ENCODE peak calls at places on chromosomes 2 and 18, in seven cellular contexts. G, Z, P, H, W, C and N are unnamed samples.

GRCh38 chr2:81495556-81495955 is 1191.0 kb upstream of the LRRTM1 start:
- DNase-seq in G (no peak), Z (no peak), P (no peak), H (no peak), W (no peak), C (no peak), N (no peak)

GRCh38 chr2:226125151-226125550 is 674.5 kb downstream of the IRS1 start:
- DNase-seq in G (peak; percentile 37), Z (no peak), P (no peak), H (peak; percentile 48), W (no peak), C (no peak), N (no peak)

GRCh38 chr18:32026491-32027086 is 8.0 kb downstream of the RNF125 start:
- DNase-seq in G (no peak), Z (no peak), P (no peak), H (no peak), W (no peak), C (no peak), N (no peak)

GRCh38 chr2:61179701-61180639 is 18.0 kb downstream of the C2orf74 start:
- DNase-seq in G (peak; percentile 30), Z (no peak), P (peak; percentile 53), H (peak; percentile 96), W (peak; percentile 77), C (no peak), N (no peak)

GRCh38 chr2:235247001-235247400 is 246.8 kb upstream of the AGAP1 start:
- DNase-seq in G (no peak), Z (no peak), P (no peak), H (no peak), W (no peak), C (no peak), N (no peak)

GRCh38 chr2:162382283-162382682 is 38.4 kb downstream of the GCA start:
- DNase-seq in G (no peak), Z (no peak), P (no peak), H (peak; percentile 2), W (no peak), C (no peak), N (no peak)

GRCh38 chr18:79542876-79543750 is 136.5 kb upstream of the CTDP1 start:
- DNase-seq in G (no peak), Z (no peak), P (no peak), H (no peak), W (no peak), C (no peak), N (no peak)

GRCh38 chr18:59988098-59988706 is 88.4 kb downstream of the PMAIP1 start:
- DNase-seq in G (no peak), Z (peak; percentile 23), P (peak; percentile 33), H (peak; percentile 83), W (peak; percentile 74), C (no peak), N (peak; percentile 47)

GRCh38 chr18:57797209-57797651 is 5.9 kb downstream of the ATP8B1 start:
- DNase-seq in G (no peak), Z (peak; percentile 93), P (no peak), H (no peak), W (no peak), C (no peak), N (no peak)

GRCh38 chr18:3619746-3620145 is 169.8 kb downstream of the TGIF1 start:
- DNase-seq in G (no peak), Z (no peak), P (no peak), H (no peak), W (no peak), C (no peak), N (no peak)

GRCh38 chr2:127386764-127387654 is 766 bp downstream of the MAP3K2 start:
- DNase-seq in G (peak; percentile 80), Z (peak; percentile 91), P (peak; percentile 90), H (peak; percentile 84), W (peak; percentile 88), C (peak; percentile 69), N (peak; percentile 83)

GRCh38 chr18:3902676-3903075 is 452.7 kb downstream of the TGIF1 start:
- DNase-seq in G (no peak), Z (no peak), P (no peak), H (no peak), W (peak; percentile 50), C (no peak), N (no peak)

GRCh38 chr18:3062798-3063563 is 50.0 kb upstream of the LPIN2 start:
- DNase-seq in G (peak; percentile 21), Z (peak; percentile 72), P (peak; percentile 20), H (peak; percentile 43), W (peak; percentile 15), C (peak; percentile 12), N (peak; percentile 55)

GRCh38 chr2:53970095-53970897 is 497 bp downstream of the PSME4 start:
- DNase-seq in G (peak; percentile 57), Z (peak; percentile 44), P (peak; percentile 39), H (peak; percentile 42), W (peak; percentile 37), C (no peak), N (peak; percentile 42)

GRCh38 chr2:161332568-161332967 is 24.3 kb downstream of the PSMD14 start:
- DNase-seq in G (no peak), Z (no peak), P (no peak), H (no peak), W (no peak), C (no peak), N (no peak)

GRCh38 chr18:2871111-2871720 is 24.4 kb downstream of the EMILIN2 start:
- DNase-seq in G (no peak), Z (no peak), P (no peak), H (no peak), W (no peak), C (no peak), N (no peak)

GRCh38 chr2:173602153-173602552 is 247.5 kb downstream of the CDCA7 start:
- DNase-seq in G (no peak), Z (no peak), P (no peak), H (no peak), W (no peak), C (no peak), N (no peak)

GRCh38 chr18:12401881-12402280 is 5.8 kb upstream of the PRELID3A start:
- DNase-seq in G (no peak), Z (no peak), P (no peak), H (no peak), W (no peak), C (no peak), N (no peak)

GRCh38 chr2:214310319-214310718 is 100.5 kb upstream of the VWC2L start:
- DNase-seq in G (peak; percentile 12), Z (peak; percentile 7), P (no peak), H (no peak), W (no peak), C (no peak), N (no peak)

GRCh38 chr2:24421668-24422067 is 61.3 kb upstream of the ITSN2 start:
- DNase-seq in G (peak; percentile 33), Z (peak; percentile 52), P (no peak), H (peak; percentile 59), W (peak; percentile 24), C (peak; percentile 15), N (peak; percentile 52)

GRCh38 chr2:196278491-196278911 is 107.1 kb upstream of the STK17B start:
- DNase-seq in G (peak; percentile 61), Z (no peak), P (peak; percentile 68), H (peak; percentile 91), W (peak; percentile 91), C (no peak), N (no peak)

GRCh38 chr18:59005266-59005665 is 134.4 kb upstream of the SEC11C start:
- DNase-seq in G (no peak), Z (no peak), P (peak; percentile 56), H (peak; percentile 82), W (peak; percentile 42), C (no peak), N (no peak)

GRCh38 chr2:25431604-25432003 is 89.9 kb upstream of the DNMT3A start:
- DNase-seq in G (no peak), Z (no peak), P (no peak), H (no peak), W (no peak), C (no peak), N (no peak)

GRCh38 chr2:159890945-159891588 is 93.1 kb upstream of the CD302 start:
- DNase-seq in G (no peak), Z (no peak), P (no peak), H (no peak), W (no peak), C (peak; percentile 49), N (no peak)

GRCh38 chr2:118431188-118431562 is 342.9 kb downstream of the INSIG2 start:
- DNase-seq in G (peak; percentile 56), Z (no peak), P (peak; percentile 26), H (no peak), W (no peak), C (no peak), N (no peak)

GRCh38 chr2:43131051-43131889 is 95.1 kb downstream of the ZFP36L2 start:
- DNase-seq in G (peak; percentile 99), Z (peak; percentile 80), P (peak; percentile 78), H (peak; percentile 86), W (peak; percentile 92), C (peak; percentile 49), N (peak; percentile 78)

GRCh38 chr2:229920011-229920781 is 1.6 kb downstream of the TRIP12 start:
- DNase-seq in G (peak; percentile 22), Z (peak; percentile 27), P (no peak), H (peak; percentile 25), W (no peak), C (no peak), N (no peak)

GRCh38 chr18:80108739-80109675 is at the start of gene ADNP2:
- DNase-seq in G (peak; percentile 93), Z (peak; percentile 96), P (peak; percentile 93), H (peak; percentile 94), W (peak; percentile 96), C (peak; percentile 75), N (peak; percentile 85)

GRCh38 chr2:219687266-219687665 is 59.8 kb downstream of the SLC4A3 start:
- DNase-seq in G (peak; percentile 24), Z (no peak), P (peak; percentile 58), H (peak; percentile 74), W (peak; percentile 61), C (no peak), N (no peak)

DNA sequence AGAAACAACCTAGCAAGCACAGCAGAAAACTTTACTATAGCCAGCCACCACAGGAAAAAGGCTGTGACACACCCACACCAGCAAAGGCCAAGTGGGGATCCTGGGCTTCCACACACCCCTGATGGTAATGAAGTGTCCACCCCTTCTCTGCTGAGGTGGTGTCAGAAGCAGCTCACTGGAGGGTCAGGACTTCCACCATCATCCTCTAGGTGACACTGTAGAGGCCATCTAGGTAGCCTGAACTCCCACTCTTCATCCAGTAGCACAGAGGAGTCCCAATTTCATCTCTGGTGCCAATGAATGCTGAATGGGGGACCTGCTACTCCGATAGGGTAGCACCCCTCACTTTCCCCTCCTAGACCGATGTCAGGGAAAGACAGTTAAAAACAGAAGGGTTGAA is 1544.4 kb downstream of the LRP1B start:
- DNase-seq in G (peak; percentile 27), Z (peak; percentile 54), P (no peak), H (peak; percentile 8), W (peak; percentile 30), C (peak; percentile 13), N (peak; percentile 30)
- TF ChIP-seq CTCF in G (peak; percentile 80), Z (peak; percentile 86), P (peak; percentile 35), H (peak; percentile 46), W (peak; percentile 48), C (peak; percentile 84), N (peak; percentile 64)

GRCh38 chr18:13831864-13832508 is 8.0 kb downstream of the MC5R start:
- DNase-seq in G (no peak), Z (peak; percentile 36), P (no peak), H (no peak), W (no peak), C (no peak), N (no peak)
- TF ChIP-seq CTCF in G (no peak), Z (peak; percentile 46), P (no peak), H (no peak), W (no peak), C (peak; percentile 11), N (no peak)

GRCh38 chr18:70781860-70782453 is 493.1 kb downstream of the SOCS6 start:
- DNase-seq in G (peak; percentile 23), Z (peak; percentile 27), P (no peak), H (peak; percentile 60), W (peak; percentile 1), C (peak; percentile 1), N (peak; percentile 31)
- TF ChIP-seq CTCF in G (peak; percentile 80), Z (peak; percentile 82), P (peak; percentile 19), H (peak; percentile 79), W (peak; percentile 41), C (peak; percentile 60), N (peak; percentile 66)

GRCh38 chr2:178683877-178684276 is 123.3 kb downstream of the TTN start:
- DNase-seq in G (no peak), Z (no peak), P (no peak), H (no peak), W (no peak), C (no peak), N (no peak)
- TF ChIP-seq CTCF in G (no peak), Z (no peak), P (no peak), H (no peak), W (no peak), C (no peak), N (no peak)